ENCODE peak calls at places on chromosomes 6 and 20, in six cellular contexts. P is H9, Z is IMR-90, D is mesenchymal stem cell, F is mesendoderm, H is H1. B is an unnamed sample.

GRCh38 chr20:19275630-19276071 is 63.2 kb downstream of the SLC24A3 start:
- DNase-seq in D (no peak), F (no peak), H (no peak), P (no peak), Z (no peak), B (no peak)

GRCh38 chr20:56358600-56359211 is at the start of gene FAM210B:
- DNase-seq in F (peak; percentile 95), P (peak; percentile 93), Z (peak; percentile 87), H (peak; percentile 84), D (peak; percentile 86), B (peak; percentile 89)

GRCh38 chr20:32465092-32465900 is 107.2 kb downstream of the ASXL1 start:
- DNase-seq in Z (peak; percentile 92), H (no peak), D (peak; percentile 99), F (no peak), P (no peak), B (no peak)

GRCh38 chr6:13273931-13274706 is 54.2 kb downstream of the TBC1D7 start:
- DNase-seq in F (no peak), H (no peak), D (no peak), Z (no peak), P (no peak), B (no peak)

GRCh38 chr20:328596-329324 is 3.4 kb downstream of the SOX12 start:
- DNase-seq in D (no peak), P (no peak), Z (no peak), F (no peak), H (no peak), B (no peak)

GRCh38 chr20:43662943-43663655 is 3.8 kb upstream of the MYBL2 start:
- DNase-seq in P (no peak), Z (peak; percentile 34), H (no peak), D (peak; percentile 11), F (no peak), B (no peak)

GRCh38 chr6:30155522-30156261 is 5.3 kb downstream of the TRIM10 start:
- DNase-seq in Z (no peak), H (no peak), F (no peak), D (no peak), P (no peak), B (no peak)

GRCh38 chr20:39112196-39112743 is 150.1 kb downstream of the DHX35 start:
- DNase-seq in Z (peak; percentile 28), D (peak; percentile 46), P (peak; percentile 84), H (peak; percentile 73), F (peak; percentile 81), B (peak; percentile 66)

GRCh38 chr20:35010405-35011192 is 54.9 kb downstream of the MYH7B start:
- DNase-seq in H (no peak), F (no peak), P (peak; percentile 20), Z (no peak), D (no peak), B (no peak)

GRCh38 chr6:116388924-116389323 is 18.2 kb downstream of the DSE start:
- DNase-seq in F (no peak), P (no peak), Z (no peak), H (no peak), D (no peak), B (no peak)

GRCh38 chr6:118905084-118905483 is 11.1 kb downstream of the ASF1A start:
- DNase-seq in F (no peak), D (no peak), Z (no peak), P (no peak), H (no peak), B (no peak)

GRCh38 chr20:407953-408842 is at the start of gene RBCK1:
- DNase-seq in P (peak; percentile 80), Z (peak; percentile 72), D (peak; percentile 90), H (peak; percentile 87), F (peak; percentile 78), B (peak; percentile 75)

GRCh38 chr6:90516074-90516660 is 70.7 kb downstream of the MAP3K7 start:
- DNase-seq in Z (no peak), H (no peak), F (no peak), P (no peak), D (no peak), B (no peak)

GRCh38 chr6:101784094-101784493 is 390.6 kb downstream of the GRIK2 start:
- DNase-seq in H (no peak), F (no peak), D (no peak), Z (no peak), P (no peak), B (no peak)

GRCh38 chr20:63592661-63593060 is 18.6 kb upstream of the HELZ2 start:
- DNase-seq in D (no peak), F (no peak), P (no peak), Z (no peak), H (no peak), B (no peak)

GRCh38 chr6:6661684-6662083 is 73.2 kb downstream of the LY86 start:
- DNase-seq in D (peak; percentile 45), F (no peak), H (no peak), P (no peak), Z (peak; percentile 8), B (no peak)

GRCh38 chr6:87702589-87702945 is 534 bp upstream of the AKIRIN2 start:
- DNase-seq in P (no peak), Z (peak; percentile 76), D (peak; percentile 85), H (no peak), F (peak; percentile 89), B (no peak)

GRCh38 chr6:143099647-143100046 is 39.0 kb downstream of the AIG1 start:
- DNase-seq in D (no peak), F (no peak), P (no peak), H (no peak), Z (no peak), B (no peak)

GRCh38 chr20:44780226-44780625 is 30.1 kb downstream of the RIMS4 start:
- DNase-seq in P (peak; percentile 61), H (peak; percentile 77), Z (peak; percentile 55), F (peak; percentile 69), D (peak; percentile 57), B (peak; percentile 72)

GRCh38 chr6:27414300-27414699 is 25.7 kb downstream of the ZNF391 start:
- DNase-seq in Z (no peak), H (no peak), P (no peak), F (no peak), D (no peak), B (no peak)

GRCh38 chr6:150069707-150070106 is 786 bp upstream of the ULBP3 start:
- DNase-seq in H (no peak), P (no peak), F (no peak), D (no peak), Z (no peak), B (no peak)

GRCh38 chr20:62786100-62786499 is 10.2 kb upstream of the MRGBP start:
- DNase-seq in P (no peak), Z (no peak), D (no peak), F (no peak), H (no peak), B (no peak)

GRCh38 chr6:157774153-157775135 is 48.6 kb upstream of the SNX9 start:
- DNase-seq in Z (no peak), F (no peak), H (no peak), P (peak; percentile 60), D (no peak), B (no peak)

GRCh38 chr6:108117427-108118358 is 43.2 kb upstream of the OSTM1 start:
- DNase-seq in H (peak; percentile 81), Z (peak; percentile 21), F (peak; percentile 72), D (peak; percentile 57), P (peak; percentile 71), B (peak; percentile 31)

GRCh38 chr20:51430198-51430950 is 112.1 kb downstream of the NFATC2 start:
- DNase-seq in F (no peak), Z (no peak), P (no peak), D (no peak), H (no peak), B (no peak)

GRCh38 chr6:70008189-70008588 is 141.8 kb downstream of the COL19A1 start:
- DNase-seq in H (no peak), Z (no peak), F (no peak), P (no peak), D (no peak), B (no peak)

GRCh38 chr6:166998256-166999144 is 697 bp upstream of the CEP43 start:
- DNase-seq in Z (no peak), F (peak; percentile 43), H (peak; percentile 74), P (peak; percentile 46), D (no peak), B (peak; percentile 21)

GRCh38 chr6:118706702-118707101 is 55.3 kb upstream of the CEP85L start:
- DNase-seq in F (peak; percentile 71), H (no peak), Z (no peak), D (no peak), P (no peak), B (no peak)

GRCh38 chr6:108788416-108788815 is 59.8 kb upstream of the ARMC2 start:
- DNase-seq in Z (no peak), F (no peak), H (no peak), P (no peak), D (no peak), B (no peak)

GRCh38 chr6:119856136-119856535 is 506.6 kb upstream of the MAN1A1 start:
- DNase-seq in D (peak; percentile 9), H (no peak), F (no peak), Z (no peak), P (no peak), B (no peak)

GRCh38 chr6:170222498-170223471 is 68.1 kb downstream of the DLL1 start:
- DNase-seq in H (peak; percentile 43), D (no peak), P (no peak), Z (no peak), F (no peak), B (no peak)

GRCh38 chr6:35213161-35213823 is 464 bp upstream of the SCUBE3 start:
- DNase-seq in Z (no peak), P (peak; percentile 77), H (no peak), F (peak; percentile 80), D (no peak), B (peak; percentile 91)

GRCh38 chr6:137218473-137218916 is 690 bp downstream of the IFNGR1 start:
- DNase-seq in P (no peak), H (no peak), F (peak; percentile 63), Z (peak; percentile 52), D (peak; percentile 92), B (peak; percentile 2)
- H3K4ac ChIP-seq in P (no peak overlapping the region), H (no peak overlapping the region), F (no peak overlapping the region), Z (peak overlapping the region; percentile 69), D (no peak overlapping the region), B (no peak overlapping the region)

DNA sequence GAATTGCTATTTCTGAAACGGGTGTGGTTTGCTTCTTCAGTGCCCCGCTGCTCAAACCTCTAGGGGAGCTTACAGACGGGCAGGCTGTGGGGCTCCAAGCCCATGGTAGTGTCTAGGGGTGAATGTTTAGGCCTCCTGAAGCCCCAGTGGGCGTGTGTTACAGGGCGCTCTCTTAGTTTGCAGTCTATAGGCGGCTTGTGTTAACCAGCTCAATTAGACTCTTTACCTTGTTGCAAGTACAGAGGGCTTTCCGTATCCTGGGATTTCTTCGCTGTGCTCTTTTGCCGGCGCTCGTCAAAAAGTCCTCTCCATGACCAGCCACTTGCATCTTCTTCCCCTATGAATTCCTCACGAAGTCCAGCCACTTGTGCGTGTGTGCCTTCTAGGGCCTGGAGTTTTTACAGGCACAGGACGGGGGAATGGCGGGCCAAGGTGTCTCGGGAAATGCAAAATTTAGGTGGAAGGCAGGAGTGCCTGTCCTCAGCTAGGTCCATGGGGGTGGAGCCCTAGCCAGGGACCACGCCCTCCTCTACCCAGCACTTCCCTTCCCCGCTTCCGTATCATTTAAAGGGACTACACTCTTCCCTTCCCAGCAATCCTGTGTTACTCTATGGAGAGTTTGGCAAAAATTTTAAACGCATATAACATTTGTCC is 94.5 kb downstream of the HTR1B start:
- DNase-seq in P (peak; percentile 80), D (peak; percentile 68), Z (peak; percentile 38), F (peak; percentile 68), H (peak; percentile 52), B (no peak)
- H3K4ac ChIP-seq in P (no peak overlapping the region), D (peak overlapping the region; percentile 17), Z (peak overlapping the region; percentile 28), F (no peak overlapping the region), H (no peak overlapping the region), B (no peak overlapping the region)

GRCh38 chr6:51720327-51720726 is 367.1 kb downstream of the PKHD1 start:
- DNase-seq in H (no peak), P (no peak), D (no peak), Z (no peak), F (no peak), B (no peak)
- H3K4ac ChIP-seq in H (no peak overlapping the region), P (no peak overlapping the region), D (no peak overlapping the region), Z (no peak overlapping the region), F (no peak overlapping the region), B (no peak overlapping the region)

GRCh38 chr6:128857806-128858205 is 25.1 kb upstream of the LAMA2 start:
- DNase-seq in F (no peak), H (no peak), P (no peak), Z (no peak), D (no peak), B (no peak)
- H3K4ac ChIP-seq in F (no peak overlapping the region), H (no peak overlapping the region), P (no peak overlapping the region), Z (no peak overlapping the region), D (no peak overlapping the region), B (no peak overlapping the region)